ENCODE peak calls at places on chromosomes 4 and X, in five cellular contexts. M is heart right ventricle, D is pancreas, S is brain microvascular endothelial cell, T is right atrium auricular region. C is an unnamed sample.

GRCh38 chrX:23317799-23318724 is 16.6 kb upstream of the PTCHD1 start:
- DNase-seq in S (peak), M (no peak), T (no peak), D (peak), C (peak)

GRCh38 chr4:6263541-6264540 is 5.8 kb upstream of the WFS1 start:
- DNase-seq in M (peak), T (no peak), S (peak), D (no peak), C (peak)

GRCh38 chrX:128518508-128518907 is 466.3 kb upstream of the ACTRT1 start:
- DNase-seq in T (no peak), S (no peak), D (no peak), M (no peak), C (peak)

GRCh38 chrX:31397119-31397518 is 325.3 kb upstream of the FTHL17 start:
- DNase-seq in S (peak), D (no peak), T (no peak), M (no peak), C (peak)

GRCh38 chr4:89248879-89249281 is 58.7 kb downstream of the GPRIN3 start:
- DNase-seq in M (no peak), D (peak), S (no peak), T (no peak), C (no peak)

GRCh38 chrX:4710618-4711433 is 997.4 kb upstream of the PRKX start:
- DNase-seq in T (no peak), S (no peak), D (no peak), M (no peak), C (no peak)

GRCh38 chrX:71604141-71604540 is 14.2 kb downstream of the CXCR3 start:
- DNase-seq in T (no peak), M (no peak), D (no peak), S (peak), C (peak)

GRCh38 chrX:103624111-103624510 is 4.7 kb upstream of the TCEAL1 start:
- DNase-seq in T (no peak), D (no peak), S (no peak), M (no peak), C (no peak)

GRCh38 chrX:65601126-65601525 is 66.3 kb upstream of the MSN start:
- DNase-seq in D (no peak), M (no peak), S (no peak), T (no peak), C (no peak)

GRCh38 chr4:27366424-27366823 is 505.8 kb downstream of the STIM2 start:
- DNase-seq in S (no peak), D (no peak), M (no peak), T (no peak), C (peak)

GRCh38 chrX:21946925-21947641 is 6.6 kb downstream of the SMS start:
- DNase-seq in S (peak), M (no peak), T (no peak), D (no peak), C (peak)

GRCh38 chr4:119478446-119479179 is 150.0 kb downstream of the PDE5A start:
- DNase-seq in S (no peak), M (no peak), D (no peak), T (no peak), C (no peak)

GRCh38 chrX:48910926-48911406 is 480 bp downstream of the SLC35A2 start:
- DNase-seq in S (peak), D (no peak), T (no peak), M (no peak), C (peak)

GRCh38 chr4:8580321-8581093 is at the start of gene GPR78:
- DNase-seq in T (no peak), S (peak), M (peak), D (peak), C (peak)

GRCh38 chrX:24498181-24498580 is 33.1 kb downstream of the PDK3 start:
- DNase-seq in T (no peak), M (no peak), S (peak), D (no peak), C (peak)

GRCh38 chrX:42680651-42681050 is 97.3 kb downstream of the PPP1R2C start:
- DNase-seq in S (peak), T (no peak), D (no peak), M (no peak), C (peak)

GRCh38 chr4:47525154-47525819 is 40.2 kb downstream of the ATP10D start:
- DNase-seq in S (peak), D (no peak), M (no peak), T (peak), C (peak)

GRCh38 chr4:174631901-174632758 is 109.8 kb upstream of the HPGD start:
- DNase-seq in D (no peak), S (peak), M (no peak), T (no peak), C (peak)

GRCh38 chr4:25984796-25985195 is 70.8 kb downstream of the SMIM20 start:
- DNase-seq in T (no peak), S (no peak), M (no peak), D (no peak), C (no peak)

GRCh38 chr4:161604516-161605300 is 559.1 kb downstream of the FSTL5 start:
- DNase-seq in T (no peak), S (no peak), M (no peak), D (no peak), C (no peak)

GRCh38 chr4:87209696-87210095 is 10.7 kb downstream of the KLHL8 start:
- DNase-seq in M (peak), S (no peak), T (peak), D (no peak), C (peak)

GRCh38 chr4:55528495-55528894 is 18.2 kb downstream of the CLOCK start:
- DNase-seq in M (no peak), D (no peak), S (no peak), T (no peak), C (no peak)

GRCh38 chr4:8503801-8504200 is 63.2 kb downstream of the TRMT44 start:
- DNase-seq in S (no peak), M (no peak), T (no peak), D (no peak), C (no peak)

GRCh38 chr4:56656346-56656643 is 24.8 kb downstream of the HOPX start:
- DNase-seq in M (peak), T (no peak), D (peak), S (no peak), C (no peak)

GRCh38 chr4:15778742-15779231 is 659 bp downstream of the CD38 start:
- DNase-seq in D (peak), M (peak), T (no peak), S (peak), C (no peak)

GRCh38 chr4:107666134-107666533 is 53.9 kb downstream of the PAPSS1 start:
- DNase-seq in S (no peak), T (no peak), M (no peak), D (no peak), C (peak)
- TF ChIP-seq CTCF in S (peak), T (peak), M (no peak), D (no peak), C (peak)

DNA sequence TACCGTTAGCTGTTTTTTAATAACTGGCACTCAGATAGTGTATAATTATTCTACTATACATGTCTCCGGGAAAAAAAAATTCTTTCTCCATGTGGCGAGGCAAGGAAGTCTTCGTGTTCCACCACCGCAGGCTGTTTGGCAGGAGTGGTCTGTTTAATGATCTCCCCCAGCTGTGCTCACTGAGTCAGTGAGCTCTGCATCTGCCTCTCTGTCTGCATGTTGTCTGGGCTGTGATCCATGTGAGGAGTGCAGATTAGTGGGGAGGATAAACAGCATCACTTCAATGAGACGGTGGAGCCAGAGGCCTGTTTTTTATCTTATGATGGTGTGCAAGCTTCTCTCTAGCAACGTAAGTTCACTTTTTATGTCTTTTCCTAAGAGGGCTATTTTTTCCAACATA is 69.8 kb downstream of the RPS3A start:
- DNase-seq in D (no peak), T (peak), M (peak), S (peak), C (peak)
- H3K4me3 ChIP-seq in D (no peak), T (no peak), M (no peak), S (no peak), C (no peak)

DNA sequence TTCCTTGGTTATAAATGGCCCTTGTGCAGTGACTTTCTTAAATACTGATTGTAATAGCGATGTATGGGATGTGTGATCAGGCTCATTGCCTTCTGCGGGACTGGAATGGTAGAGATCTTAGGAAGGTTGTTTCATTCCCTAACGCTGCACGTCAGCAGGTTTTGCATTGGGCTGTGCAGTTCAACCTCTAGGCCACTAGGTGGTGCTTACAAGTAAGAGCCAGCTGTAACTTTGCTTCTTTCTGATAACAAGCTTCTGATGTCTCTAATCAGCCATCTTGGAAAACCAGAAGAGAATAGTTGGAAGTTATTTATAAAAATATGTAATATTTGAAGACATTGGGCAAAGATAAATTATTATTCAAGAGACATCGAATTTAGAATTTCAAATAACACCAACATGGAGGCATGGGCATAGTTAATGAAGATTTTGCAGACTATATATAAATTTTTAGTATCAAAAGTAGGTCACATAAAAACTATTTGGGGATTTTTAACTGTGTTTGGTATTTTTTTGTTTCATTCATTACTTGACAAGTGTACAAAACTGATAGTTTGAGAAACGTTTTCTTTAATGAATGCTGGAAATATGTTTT is 339.7 kb upstream of the PCDH7 start:
- DNase-seq in T (no peak), S (peak), D (no peak), M (no peak), C (peak)
- TF ChIP-seq CTCF in T (peak), S (peak), D (peak), M (no peak), C (peak)

GRCh38 chrX:38095971-38096529 is 89.7 kb downstream of the SYTL5 start:
- DNase-seq in S (peak), M (no peak), D (no peak), T (no peak), C (no peak)
- H3K4me3 ChIP-seq in S (no peak), M (no peak), D (no peak), T (no peak), C (no peak)